ENCODE peak calls at places on chromosome 9, in five cellular contexts. One of them, this sample, is unnamed.

GRCh38 chr9:105438136-105438839 is 9.5 kb upstream of the FSD1L start:
- DNase-seq in H9: no peak
- DNase-seq in fibroblast of lung: peak; percentile 93
- DNase-seq in hepatocyte: no peak
- DNase-seq in naive thymus-derived CD4-positive, alpha-beta T cell: no peak
- DNase-seq in this sample: no peak

GRCh38 chr9:96135071-96135825 is 166.7 kb downstream of the HSD17B3 start:
- DNase-seq in fibroblast of lung: peak; percentile 50
- DNase-seq in hepatocyte: no peak
- DNase-seq in H9: no peak
- DNase-seq in naive thymus-derived CD4-positive, alpha-beta T cell: no peak
- DNase-seq in this sample: no peak

GRCh38 chr9:16417749-16418148 is 452.7 kb downstream of the BNC2 start:
- DNase-seq in fibroblast of lung: peak; percentile 83
- DNase-seq in H9: no peak
- DNase-seq in naive thymus-derived CD4-positive, alpha-beta T cell: no peak
- DNase-seq in hepatocyte: no peak
- DNase-seq in this sample: no peak

GRCh38 chr9:137046094-137046787 is at the start of gene NPDC1:
- DNase-seq in H9: peak; percentile 91
- DNase-seq in fibroblast of lung: peak; percentile 63
- DNase-seq in hepatocyte: peak; percentile 94
- DNase-seq in naive thymus-derived CD4-positive, alpha-beta T cell: peak; percentile 66
- DNase-seq in this sample: peak; percentile 98

GRCh38 chr9:101673642-101674041 is 64.8 kb downstream of the GRIN3A start:
- DNase-seq in fibroblast of lung: no peak
- DNase-seq in naive thymus-derived CD4-positive, alpha-beta T cell: no peak
- DNase-seq in H9: no peak
- DNase-seq in hepatocyte: peak; percentile 60
- DNase-seq in this sample: no peak

GRCh38 chr9:27353405-27354229 is 56.7 kb upstream of the EQTN start:
- DNase-seq in hepatocyte: no peak
- DNase-seq in naive thymus-derived CD4-positive, alpha-beta T cell: no peak
- DNase-seq in fibroblast of lung: no peak
- DNase-seq in H9: no peak
- DNase-seq in this sample: peak; percentile 70

GRCh38 chr9:70589571-70590263 is 175.3 kb upstream of the KLF9 start:
- DNase-seq in fibroblast of lung: peak; percentile 97
- DNase-seq in H9: no peak
- DNase-seq in hepatocyte: peak; percentile 32
- DNase-seq in naive thymus-derived CD4-positive, alpha-beta T cell: no peak
- DNase-seq in this sample: no peak

GRCh38 chr9:107613314-107613713 is 123.7 kb upstream of the KLF4 start:
- DNase-seq in H9: no peak
- DNase-seq in naive thymus-derived CD4-positive, alpha-beta T cell: no peak
- DNase-seq in fibroblast of lung: no peak
- DNase-seq in hepatocyte: peak; percentile 45
- DNase-seq in this sample: no peak

GRCh38 chr9:83583151-83584014 is 39.6 kb upstream of the IDNK start:
- DNase-seq in fibroblast of lung: peak; percentile 52
- DNase-seq in H9: peak; percentile 77
- DNase-seq in naive thymus-derived CD4-positive, alpha-beta T cell: peak; percentile 11
- DNase-seq in hepatocyte: peak; percentile 76
- DNase-seq in this sample: peak; percentile 90

GRCh38 chr9:132160802-132161742 is 786 bp upstream of the NTNG2 start:
- DNase-seq in H9: no peak
- DNase-seq in fibroblast of lung: peak; percentile 76
- DNase-seq in hepatocyte: peak; percentile 61
- DNase-seq in naive thymus-derived CD4-positive, alpha-beta T cell: peak; percentile 21
- DNase-seq in this sample: peak; percentile 79

GRCh38 chr9:112858005-112858404 is 32.7 kb downstream of the SLC46A2 start:
- DNase-seq in H9: no peak
- DNase-seq in naive thymus-derived CD4-positive, alpha-beta T cell: no peak
- DNase-seq in fibroblast of lung: no peak
- DNase-seq in hepatocyte: no peak
- DNase-seq in this sample: no peak

GRCh38 chr9:101440714-101441230 is 5.2 kb upstream of the ALDOB start:
- DNase-seq in hepatocyte: peak; percentile 37
- DNase-seq in naive thymus-derived CD4-positive, alpha-beta T cell: no peak
- DNase-seq in fibroblast of lung: no peak
- DNase-seq in H9: no peak
- DNase-seq in this sample: no peak

GRCh38 chr9:122912964-122913673 is at the start of gene ZBTB6:
- DNase-seq in H9: peak; percentile 85
- DNase-seq in naive thymus-derived CD4-positive, alpha-beta T cell: peak; percentile 89
- DNase-seq in hepatocyte: peak; percentile 89
- DNase-seq in fibroblast of lung: peak; percentile 88
- DNase-seq in this sample: peak; percentile 90

GRCh38 chr9:119365291-119366027 is 3.8 kb downstream of the BRINP1 start:
- DNase-seq in H9: peak; percentile 87
- DNase-seq in fibroblast of lung: peak; percentile 23
- DNase-seq in hepatocyte: peak; percentile 72
- DNase-seq in naive thymus-derived CD4-positive, alpha-beta T cell: no peak
- DNase-seq in this sample: peak; percentile 93

GRCh38 chr9:70441622-70442021 is 27.2 kb upstream of the KLF9 start:
- DNase-seq in fibroblast of lung: no peak
- DNase-seq in hepatocyte: no peak
- DNase-seq in naive thymus-derived CD4-positive, alpha-beta T cell: no peak
- DNase-seq in H9: no peak
- DNase-seq in this sample: no peak

GRCh38 chr9:4197548-4197947 is 102.3 kb downstream of the GLIS3 start:
- DNase-seq in fibroblast of lung: no peak
- DNase-seq in H9: peak; percentile 72
- DNase-seq in hepatocyte: no peak
- DNase-seq in naive thymus-derived CD4-positive, alpha-beta T cell: no peak
- DNase-seq in this sample: peak; percentile 79
- H3K27ac ChIP-seq in fibroblast of lung: no peak overlapping the region
- H3K27ac ChIP-seq in H9: no peak overlapping the region
- H3K27ac ChIP-seq in hepatocyte: no peak overlapping the region
- H3K27ac ChIP-seq in naive thymus-derived CD4-positive, alpha-beta T cell: no peak overlapping the region
- H3K27ac ChIP-seq in this sample: no peak overlapping the region

GRCh38 chr9:120578614-120579013 is 1.4 kb downstream of the CDK5RAP2 start:
- DNase-seq in fibroblast of lung: no peak
- DNase-seq in hepatocyte: no peak
- DNase-seq in naive thymus-derived CD4-positive, alpha-beta T cell: no peak
- DNase-seq in H9: no peak
- DNase-seq in this sample: no peak
- H3K27ac ChIP-seq in fibroblast of lung: no peak overlapping the region
- H3K27ac ChIP-seq in hepatocyte: no peak overlapping the region
- H3K27ac ChIP-seq in naive thymus-derived CD4-positive, alpha-beta T cell: no peak overlapping the region
- H3K27ac ChIP-seq in H9: no peak overlapping the region
- H3K27ac ChIP-seq in this sample: no peak overlapping the region

GRCh38 chr9:98795970-98796363 is 388 bp downstream of the ANKS6 start:
- DNase-seq in naive thymus-derived CD4-positive, alpha-beta T cell: no peak
- DNase-seq in hepatocyte: peak; percentile 54
- DNase-seq in H9: no peak
- DNase-seq in fibroblast of lung: no peak
- DNase-seq in this sample: peak; percentile 72
- H3K27ac ChIP-seq in naive thymus-derived CD4-positive, alpha-beta T cell: peak overlapping the region; percentile 39
- H3K27ac ChIP-seq in hepatocyte: peak overlapping the region; percentile 71
- H3K27ac ChIP-seq in H9: no peak overlapping the region
- H3K27ac ChIP-seq in fibroblast of lung: no peak overlapping the region
- H3K27ac ChIP-seq in this sample: no peak overlapping the region

GRCh38 chr9:134679616-134680392 is 38.2 kb downstream of the COL5A1 start:
- DNase-seq in H9: no peak
- DNase-seq in naive thymus-derived CD4-positive, alpha-beta T cell: no peak
- DNase-seq in hepatocyte: no peak
- DNase-seq in fibroblast of lung: no peak
- DNase-seq in this sample: no peak
- H3K27ac ChIP-seq in H9: no peak overlapping the region
- H3K27ac ChIP-seq in naive thymus-derived CD4-positive, alpha-beta T cell: no peak overlapping the region
- H3K27ac ChIP-seq in hepatocyte: no peak overlapping the region
- H3K27ac ChIP-seq in fibroblast of lung: no peak overlapping the region
- H3K27ac ChIP-seq in this sample: no peak overlapping the region

DNA sequence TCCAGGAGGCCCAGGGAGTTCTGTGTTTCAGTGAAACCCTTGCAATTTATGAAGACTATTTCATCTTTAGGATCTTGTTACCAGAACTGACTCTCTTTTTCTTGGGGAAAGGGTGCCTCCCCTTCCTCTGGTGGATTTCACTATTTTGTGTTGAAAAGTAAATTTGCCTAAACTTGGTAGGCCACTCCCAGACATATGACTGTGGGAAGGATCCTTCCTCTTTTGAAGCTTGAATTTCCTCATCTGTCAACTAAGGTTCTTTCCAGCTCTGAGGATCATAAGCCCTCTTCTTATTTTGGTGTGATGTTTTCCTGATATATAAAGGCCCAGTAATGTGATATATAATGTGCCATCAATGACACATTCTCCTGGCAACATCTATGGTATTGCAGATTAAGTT is 59.1 kb upstream of the ZFAND5 start:
- DNase-seq in H9: no peak
- DNase-seq in naive thymus-derived CD4-positive, alpha-beta T cell: no peak
- DNase-seq in hepatocyte: no peak
- DNase-seq in fibroblast of lung: no peak
- DNase-seq in this sample: no peak
- H3K27ac ChIP-seq in H9: no peak overlapping the region
- H3K27ac ChIP-seq in naive thymus-derived CD4-positive, alpha-beta T cell: no peak overlapping the region
- H3K27ac ChIP-seq in hepatocyte: no peak overlapping the region
- H3K27ac ChIP-seq in fibroblast of lung: no peak overlapping the region
- H3K27ac ChIP-seq in this sample: no peak overlapping the region

DNA sequence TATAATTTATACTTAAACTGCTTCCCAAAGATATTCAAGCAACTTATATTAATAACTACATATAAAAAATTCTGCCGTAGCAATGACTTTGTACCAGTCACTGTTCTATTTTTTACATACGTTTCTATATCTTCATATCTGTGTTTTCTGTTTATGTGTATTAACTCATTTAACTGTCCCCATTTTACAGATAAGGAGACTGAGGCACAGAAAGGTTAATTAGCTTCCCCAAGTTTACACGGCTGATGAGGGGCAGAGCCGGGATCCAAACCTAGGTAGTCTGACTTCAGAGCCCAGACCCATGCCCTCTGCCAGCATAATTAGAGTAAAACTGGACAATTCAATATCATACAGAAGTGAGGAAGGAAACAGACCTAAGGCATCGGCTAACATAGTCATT is 259.7 kb upstream of the TUT7 start:
- DNase-seq in H9: no peak
- DNase-seq in naive thymus-derived CD4-positive, alpha-beta T cell: no peak
- DNase-seq in hepatocyte: no peak
- DNase-seq in fibroblast of lung: no peak
- DNase-seq in this sample: no peak
- H3K27ac ChIP-seq in H9: no peak overlapping the region
- H3K27ac ChIP-seq in naive thymus-derived CD4-positive, alpha-beta T cell: no peak overlapping the region
- H3K27ac ChIP-seq in hepatocyte: no peak overlapping the region
- H3K27ac ChIP-seq in fibroblast of lung: no peak overlapping the region
- H3K27ac ChIP-seq in this sample: no peak overlapping the region